ENCODE peak calls at places on chromosomes 2 and 18, in ten cellular contexts. F is choroid plexus epithelial cell; N is fibroblast of villous mesenchyme; S is CD8-positive, alpha-beta T cell; C is neural progenitor cell; E is stimulated activated CD4-positive, alpha-beta T cell treated with anti-CD3 and anti-CD28 coated beads, Interleukin-12 subunit alpha, Interleukin-12 subunit beta, amount 100 ng/mL, for 48 hours; D is NCI-H460; J is fibroblast of pulmonary artery; G is Calu3; L is A549. Y is an unnamed sample.
A peak's percentile ranks its signal among the peaks of the same experiment; 100 is the strongest.

GRCh38 chr2:234457421-234457820 is 39.5 kb downstream of the ARL4C start:
- DNase-seq in F (peak; percentile 35), N (peak; percentile 36), S (no peak), C (no peak), E (no peak), D (no peak), J (no peak), G (no peak), L (no peak), Y (no peak)

GRCh38 chr2:227864161-227864756 is 7.2 kb upstream of the DAW1 start:
- DNase-seq in F (peak; percentile 87), N (peak; percentile 94), S (no peak), C (no peak), E (no peak), D (no peak), J (peak; percentile 92), G (no peak), L (no peak), Y (no peak)

GRCh38 chr2:171762879-171763573 is 75.8 kb downstream of the DYNC1I2 start:
- DNase-seq in F (peak; percentile 57), N (peak; percentile 14), S (no peak), C (no peak), E (no peak), D (no peak), J (peak; percentile 27), G (no peak), L (no peak), Y (no peak)

GRCh38 chr2:147451902-147452515 is 392.8 kb upstream of the ACVR2A start:
- DNase-seq in F (no peak), N (no peak), S (no peak), C (no peak), E (no peak), D (no peak), J (no peak), G (no peak), L (no peak), Y (no peak)

GRCh38 chr2:113169002-113169530 is 4.7 kb upstream of the PSD4 start:
- DNase-seq in F (no peak), N (no peak), S (no peak), C (no peak), E (no peak), D (no peak), J (no peak), G (no peak), L (no peak), Y (no peak)

GRCh38 chr2:232698552-232699091 is 1.5 kb downstream of the GIGYF2 start:
- DNase-seq in F (peak; percentile 23), N (peak; percentile 43), S (no peak), C (no peak), E (no peak), D (no peak), J (no peak), G (no peak), L (no peak), Y (no peak)

GRCh38 chr2:2623939-2624338 is 292.9 kb upstream of the MYT1L start:
- DNase-seq in F (no peak), N (no peak), S (no peak), C (no peak), E (no peak), D (no peak), J (no peak), G (no peak), L (no peak), Y (no peak)

GRCh38 chr2:167616997-167617396 is 630.4 kb downstream of the STK39 start:
- DNase-seq in F (no peak), N (no peak), S (no peak), C (no peak), E (no peak), D (no peak), J (no peak), G (no peak), L (no peak), Y (no peak)

GRCh38 chr2:12232876-12233275 is 483.9 kb upstream of the TRIB2 start:
- DNase-seq in F (no peak), N (peak; percentile 35), S (no peak), C (no peak), E (no peak), D (no peak), J (no peak), G (no peak), L (no peak), Y (no peak)

GRCh38 chr2:193502363-193503035 is 1307.8 kb upstream of the TMEFF2 start:
- DNase-seq in F (no peak), N (no peak), S (no peak), C (peak; percentile 82), E (no peak), D (no peak), J (peak; percentile 2), G (no peak), L (no peak), Y (no peak)

GRCh38 chr2:112155331-112156151 is 17.4 kb downstream of the FBLN7 start:
- DNase-seq in F (no peak), N (no peak), S (peak; percentile 30), C (no peak), E (no peak), D (no peak), J (no peak), G (no peak), L (no peak), Y (no peak)

GRCh38 chr2:2825062-2825461 is 494.0 kb upstream of the MYT1L start:
- DNase-seq in F (no peak), N (no peak), S (no peak), C (no peak), E (no peak), D (no peak), J (no peak), G (no peak), L (no peak), Y (no peak)

GRCh38 chr18:47870605-47871004 is 59.9 kb downstream of the SMAD2 start:
- DNase-seq in F (no peak), N (no peak), S (no peak), C (no peak), E (no peak), D (no peak), J (no peak), G (no peak), L (no peak), Y (no peak)

GRCh38 chr2:199861116-199861774 is 10.3 kb upstream of the FTCDNL1 start:
- DNase-seq in F (peak; percentile 62), N (peak; percentile 39), S (no peak), C (no peak), E (no peak), D (peak; percentile 25), J (peak; percentile 48), G (no peak), L (peak; percentile 6), Y (no peak)

GRCh38 chr2:21413082-21413481 is 289.3 kb downstream of the TDRD15 start:
- DNase-seq in F (no peak), N (no peak), S (no peak), C (no peak), E (no peak), D (no peak), J (no peak), G (no peak), L (no peak), Y (no peak)

GRCh38 chr2:231452799-231453508 is 11.3 kb downstream of the NCL start:
- DNase-seq in F (peak; percentile 23), N (no peak), S (no peak), C (peak; percentile 48), E (no peak), D (no peak), J (no peak), G (no peak), L (no peak), Y (no peak)

GRCh38 chr2:217117523-217117922 is 257.7 kb upstream of the TNP1 start:
- DNase-seq in F (no peak), N (no peak), S (no peak), C (no peak), E (no peak), D (no peak), J (no peak), G (no peak), L (no peak), Y (no peak)

GRCh38 chr18:76977108-76977621 is 154.8 kb downstream of the ZNF236 start:
- DNase-seq in F (no peak), N (no peak), S (no peak), C (no peak), E (no peak), D (no peak), J (no peak), G (no peak), L (no peak), Y (no peak)

GRCh38 chr2:69238449-69239031 is 148.5 kb downstream of the GFPT1 start:
- DNase-seq in F (peak; percentile 37), N (peak; percentile 88), S (no peak), C (no peak), E (no peak), D (no peak), J (no peak), G (no peak), L (no peak), Y (no peak)

GRCh38 chr18:8898990-8899389 is 193.6 kb downstream of the MTCL1 start:
- DNase-seq in F (no peak), N (no peak), S (no peak), C (no peak), E (no peak), D (no peak), J (no peak), G (peak; percentile 25), L (no peak), Y (no peak)

GRCh38 chr18:63974991-63975390 is 5.1 kb downstream of the SERPINB8 start:
- DNase-seq in F (peak; percentile 76), N (peak; percentile 47), S (no peak), C (peak; percentile 21), E (no peak), D (peak; percentile 35), J (peak; percentile 61), G (peak; percentile 26), L (no peak), Y (no peak)

GRCh38 chr2:197937804-197938203 is 133.4 kb downstream of the PLCL1 start:
- DNase-seq in F (no peak), N (no peak), S (no peak), C (no peak), E (no peak), D (no peak), J (no peak), G (no peak), L (no peak), Y (no peak)

GRCh38 chr2:99066075-99066557 is 75.4 kb upstream of the C2orf15 start:
- DNase-seq in F (peak; percentile 70), N (peak; percentile 40), S (no peak), C (peak; percentile 43), E (no peak), D (peak; percentile 52), J (peak; percentile 61), G (peak; percentile 32), L (peak; percentile 13), Y (no peak)

GRCh38 chr2:96146881-96147592 is 1.8 kb upstream of the DUSP2 start:
- DNase-seq in F (no peak), N (no peak), S (no peak), C (no peak), E (no peak), D (no peak), J (no peak), G (no peak), L (no peak), Y (no peak)

GRCh38 chr2:99756059-99756458 is 266.2 kb upstream of the REV1 start:
- DNase-seq in F (no peak), N (no peak), S (no peak), C (no peak), E (no peak), D (no peak), J (no peak), G (no peak), L (no peak), Y (no peak)

GRCh38 chr2:88753833-88754584 is 62.5 kb downstream of the RPIA start:
- DNase-seq in F (peak; percentile 68), N (peak; percentile 33), S (peak; percentile 9), C (no peak), E (no peak), D (no peak), J (peak; percentile 35), G (no peak), L (no peak), Y (no peak)

GRCh38 chr2:106054336-106054735 is 139.8 kb downstream of the UXS1 start:
- DNase-seq in F (no peak), N (no peak), S (no peak), C (no peak), E (no peak), D (no peak), J (no peak), G (no peak), L (no peak), Y (no peak)

GRCh38 chr2:112601754-112602153 is 17.3 kb downstream of the CHCHD5 start:
- DNase-seq in F (no peak), N (no peak), S (no peak), C (no peak), E (no peak), D (no peak), J (no peak), G (no peak), L (no peak), Y (no peak)

Y was measured in keratinocyte.